ENCODE peak calls at places on chromosomes 4 and X, in four cellular contexts. P, J, V and B are unnamed samples.

GRCh38 chr4:164847016-164847415 is 30.0 kb upstream of the APELA start:
- DNase-seq in P (no peak), J (no peak), V (no peak), B (no peak)

GRCh38 chr4:160498211-160498610 is 1395.3 kb downstream of the RAPGEF2 start:
- DNase-seq in P (no peak), J (no peak), V (no peak), B (no peak)

GRCh38 chr4:127580300-127580699 is 52.5 kb upstream of the INTU start:
- DNase-seq in P (no peak), J (no peak), V (no peak), B (no peak)

GRCh38 chr4:182869697-182870096 is 47.5 kb downstream of the DCTD start:
- DNase-seq in P (no peak), J (no peak), V (no peak), B (no peak)

GRCh38 chrX:3299626-3300025 is 46.8 kb downstream of the MXRA5 start:
- DNase-seq in P (no peak), J (no peak), V (peak; percentile 51), B (no peak)

GRCh38 chr4:20416800-20417199 is 165.1 kb downstream of the SLIT2 start:
- DNase-seq in P (no peak), J (no peak), V (no peak), B (no peak)

GRCh38 chrX:48626401-48627298 is 29.4 kb downstream of the WDR13 start:
- DNase-seq in P (no peak), J (no peak), V (peak; percentile 42), B (no peak)

GRCh38 chrX:28922106-28922505 is 334.9 kb downstream of the IL1RAPL1 start:
- DNase-seq in P (no peak), J (no peak), V (no peak), B (no peak)

GRCh38 chr4:48914311-48914710 is 7.7 kb upstream of the OCIAD2 start:
- DNase-seq in P (no peak), J (no peak), V (peak; percentile 26), B (no peak)

GRCh38 chr4:100246697-100247096 is 56.4 kb upstream of the DDIT4L start:
- DNase-seq in P (no peak), J (no peak), V (no peak), B (no peak)

GRCh38 chr4:48543796-48544195 is 53.7 kb downstream of the ZAR1 start:
- DNase-seq in P (no peak), J (no peak), V (no peak), B (no peak)

GRCh38 chrX:84161641-84162040 is 26.4 kb downstream of the RPS6KA6 start:
- DNase-seq in P (no peak), J (no peak), V (no peak), B (no peak)